ENCODE peak calls at places on chromosomes 6 and 20, in nine cellular contexts. D is HFFc6, M is GM23338, R is fibroblast of villous mesenchyme, X is fibroblast of mammary gland, P is spleen, Z is AG04450, N is left lung, E is GM13976. I is an unnamed sample.

GRCh38 chr6:44309092-44309491 is 4.1 kb downstream of the AARS2 start:
- DNase-seq in D (peak), M (no peak), R (no peak), X (peak), P (no peak), Z (peak), N (no peak), E (no peak), I (no peak)

GRCh38 chr6:136956590-136957573 is 34.8 kb downstream of the SLC35D3 start:
- DNase-seq in D (no peak), M (peak), R (no peak), X (no peak), P (no peak), Z (no peak), N (no peak), E (no peak), I (no peak)

GRCh38 chr6:105326216-105326615 is 76.7 kb downstream of the PREP start:
- DNase-seq in D (peak), M (no peak), R (peak), X (peak), P (no peak), Z (no peak), N (no peak), E (no peak), I (no peak)

GRCh38 chr20:34300809-34301586 is 2.2 kb downstream of the AHCY start:
- DNase-seq in D (no peak), M (peak), R (no peak), X (no peak), P (no peak), Z (no peak), N (no peak), E (peak), I (no peak)

GRCh38 chr6:153001767-153002612 is 519 bp downstream of the MTRF1L start:
- DNase-seq in D (no peak), M (peak), R (peak), X (peak), P (peak), Z (no peak), N (no peak), E (peak), I (peak)

GRCh38 chr20:49575551-49576060 is 7.7 kb upstream of the PTGIS start:
- DNase-seq in D (no peak), M (no peak), R (peak), X (peak), P (peak), Z (no peak), N (no peak), E (no peak), I (no peak)

GRCh38 chr6:147053311-147053921 is 150.8 kb upstream of the STXBP5 start:
- DNase-seq in D (no peak), M (peak), R (no peak), X (peak), P (no peak), Z (no peak), N (no peak), E (no peak), I (no peak)

GRCh38 chr6:4624726-4625125 is 151.5 kb upstream of the CDYL start:
- DNase-seq in D (no peak), M (no peak), R (no peak), X (no peak), P (no peak), Z (no peak), N (no peak), E (no peak), I (no peak)

GRCh38 chr20:57664924-57665588 is 44.8 kb downstream of the PMEPA1 start:
- DNase-seq in D (no peak), M (no peak), R (no peak), X (no peak), P (peak), Z (no peak), N (no peak), E (no peak), I (no peak)

GRCh38 chr6:125688138-125688537 is 61.3 kb upstream of the HEY2 start:
- DNase-seq in D (no peak), M (no peak), R (no peak), X (no peak), P (no peak), Z (no peak), N (no peak), E (no peak), I (no peak)

GRCh38 chr6:32154514-32155161 is 697 bp downstream of the PPT2 start:
- DNase-seq in D (peak), M (peak), R (peak), X (peak), P (peak), Z (no peak), N (peak), E (peak), I (peak)

GRCh38 chr6:166174031-166174430 is 6.4 kb upstream of the TBXT start:
- DNase-seq in D (no peak), M (no peak), R (no peak), X (no peak), P (no peak), Z (no peak), N (no peak), E (no peak), I (no peak)

GRCh38 chr6:51107769-51108203 is 289.1 kb downstream of the TFAP2B start:
- DNase-seq in D (no peak), M (no peak), R (no peak), X (no peak), P (no peak), Z (no peak), N (no peak), E (no peak), I (no peak)

GRCh38 chr6:165573671-165574070 is 89.4 kb downstream of the PDE10A start:
- DNase-seq in D (no peak), M (no peak), R (peak), X (peak), P (no peak), Z (no peak), N (no peak), E (no peak), I (no peak)

GRCh38 chr6:76351275-76351674 is 278.8 kb upstream of the IMPG1 start:
- DNase-seq in D (no peak), M (peak), R (no peak), X (no peak), P (no peak), Z (no peak), N (no peak), E (no peak), I (no peak)

GRCh38 chr6:144662812-144663211 is 377.7 kb downstream of the UTRN start:
- DNase-seq in D (no peak), M (no peak), R (no peak), X (no peak), P (no peak), Z (no peak), N (no peak), E (no peak), I (no peak)

GRCh38 chr20:36367907-36368306 is 61.8 kb downstream of the DLGAP4 start:
- DNase-seq in D (no peak), M (no peak), R (no peak), X (no peak), P (no peak), Z (no peak), N (no peak), E (no peak), I (no peak)

GRCh38 chr6:50998905-50999304 is 180.2 kb downstream of the TFAP2B start:
- DNase-seq in D (no peak), M (no peak), R (no peak), X (no peak), P (no peak), Z (no peak), N (no peak), E (no peak), I (no peak)

DNA sequence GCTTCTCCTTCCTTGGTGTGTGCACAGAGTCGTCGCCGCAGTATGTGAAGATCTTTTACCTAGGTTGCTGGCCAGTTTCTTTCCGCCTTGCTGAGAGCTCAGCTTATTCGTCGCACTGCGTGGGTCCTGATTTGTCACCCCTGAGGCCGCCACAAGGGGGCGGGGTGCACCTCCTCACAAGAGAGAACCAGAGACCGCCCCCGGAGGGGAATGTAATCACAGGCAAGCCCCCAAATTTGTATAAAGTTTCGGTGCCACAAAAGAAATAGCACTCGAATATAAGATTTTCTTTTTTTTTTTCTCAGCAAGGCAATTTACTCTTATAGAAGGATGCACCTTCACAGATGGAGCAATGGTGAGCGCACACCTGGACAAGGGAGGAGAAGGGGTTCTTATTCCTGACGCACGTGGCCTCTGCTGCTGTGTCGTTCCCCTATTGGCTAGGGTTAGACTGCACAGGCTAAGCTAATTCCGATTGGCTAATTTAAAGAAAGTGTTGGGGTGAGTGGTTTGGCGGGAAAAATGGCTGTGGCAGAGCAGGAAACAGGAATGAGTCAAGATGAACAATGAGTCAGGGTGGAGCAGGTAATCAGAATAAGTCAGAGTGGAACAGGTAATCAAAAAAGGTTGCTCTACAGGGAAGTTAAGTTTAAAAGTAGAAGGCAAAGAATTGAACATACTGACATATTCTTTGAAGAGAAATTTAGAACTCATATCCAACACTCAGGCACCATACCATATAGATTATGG is 19.5 kb downstream of the NCOA3 start:
- DNase-seq in D (no peak), M (peak), R (no peak), X (no peak), P (no peak), Z (no peak), N (no peak), E (no peak), I (no peak)
- TF ChIP-seq CTCF in D (peak), M (peak), R (peak), X (no peak), P (no peak), Z (no peak), N (no peak), E (no peak), I (peak)

GRCh38 chr20:3382836-3383235 is 24.6 kb downstream of the DNAAF9 start:
- DNase-seq in D (no peak), M (no peak), R (no peak), X (no peak), P (no peak), Z (no peak), N (no peak), E (no peak), I (no peak)

GRCh38 chr20:3380228-3381070 is 27.0 kb downstream of the DNAAF9 start:
- DNase-seq in D (no peak), M (no peak), R (peak), X (no peak), P (no peak), Z (no peak), N (no peak), E (no peak), I (no peak)

GRCh38 chr20:3374296-3374695 is 33.2 kb downstream of the DNAAF9 start:
- DNase-seq in D (no peak), M (no peak), R (no peak), X (peak), P (no peak), Z (no peak), N (no peak), E (no peak), I (no peak)

GRCh38 chr20:3377644-3378043 is 29.8 kb downstream of the DNAAF9 start:
- DNase-seq in D (no peak), M (peak), R (no peak), X (no peak), P (no peak), Z (no peak), N (no peak), E (no peak), I (no peak)

DNA sequence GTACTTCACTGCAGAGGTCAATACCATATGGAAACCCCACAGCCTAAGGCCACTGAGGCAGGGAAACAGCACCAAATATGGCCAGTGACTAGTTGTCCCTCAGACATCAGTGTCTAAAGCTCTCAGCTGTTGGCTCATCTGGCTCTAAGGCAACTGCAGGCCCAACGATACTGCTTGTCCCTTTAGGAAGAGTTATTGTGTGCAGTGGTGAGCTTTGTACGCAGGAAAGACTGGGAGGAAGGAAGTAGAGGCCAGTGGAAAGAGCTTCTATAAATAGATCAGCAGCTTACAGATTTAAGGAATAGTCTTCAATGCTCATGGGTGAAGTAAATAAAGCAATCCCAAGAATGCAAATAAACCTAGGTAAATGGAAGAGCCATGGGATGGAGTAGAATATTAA is 29.3 kb downstream of the DNAAF9 start:
- DNase-seq in D (no peak), M (no peak), R (no peak), X (no peak), P (no peak), Z (no peak), N (no peak), E (no peak), I (no peak)
- TF ChIP-seq CTCF in D (no peak), M (no peak), R (no peak), X (no peak), P (no peak), Z (no peak), N (no peak), E (no peak), I (no peak)

GRCh38 chr6:149922642-149923326 is at the start of gene RAET1G:
- DNase-seq in D (peak), M (peak), R (peak), X (peak), P (peak), Z (peak), N (peak), E (peak), I (peak)
- TF ChIP-seq CTCF in D (peak), M (no peak), R (no peak), X (no peak), P (no peak), Z (no peak), N (no peak), E (no peak), I (no peak)

GRCh38 chr6:69105288-69105687 is 470.2 kb downstream of the ADGRB3 start:
- DNase-seq in D (no peak), M (peak), R (no peak), X (no peak), P (no peak), Z (no peak), N (no peak), E (no peak), I (no peak)
- TF ChIP-seq CTCF in D (no peak), M (peak), R (no peak), X (no peak), P (no peak), Z (no peak), N (no peak), E (no peak), I (no peak)

I was measured in neural crest cell.